ENCODE peak calls at places on chromosomes 7 and 10, in four cellular contexts. One of them, this sample, is unnamed.

GRCh38 chr7:265192-265997 is 24.6 kb upstream of the FOXL3 start:
- DNase-seq in HCT116: no peak
- DNase-seq in dorsolateral prefrontal cortex: no peak
- DNase-seq in AG09309: no peak
- DNase-seq in this sample: no peak

GRCh38 chr7:45174328-45174610 is 16.7 kb downstream of the RAMP3 start:
- DNase-seq in AG09309: no peak
- DNase-seq in dorsolateral prefrontal cortex: no peak
- DNase-seq in HCT116: no peak
- DNase-seq in this sample: no peak

GRCh38 chr7:117781707-117782106 is 91.5 kb downstream of the CTTNBP2 start:
- DNase-seq in HCT116: no peak
- DNase-seq in AG09309: no peak
- DNase-seq in dorsolateral prefrontal cortex: no peak
- DNase-seq in this sample: no peak

GRCh38 chr7:47405286-47405904 is 176.5 kb downstream of the TNS3 start:
- DNase-seq in AG09309: no peak
- DNase-seq in dorsolateral prefrontal cortex: no peak
- DNase-seq in HCT116: no peak
- DNase-seq in this sample: no peak

GRCh38 chr10:35912615-35913170 is 270.6 kb upstream of the FZD8 start:
- DNase-seq in AG09309: peak
- DNase-seq in HCT116: no peak
- DNase-seq in dorsolateral prefrontal cortex: no peak
- DNase-seq in this sample: no peak

GRCh38 chr10:16699435-16699834 is 117.8 kb downstream of the RSU1 start:
- DNase-seq in AG09309: no peak
- DNase-seq in HCT116: no peak
- DNase-seq in dorsolateral prefrontal cortex: no peak
- DNase-seq in this sample: no peak

GRCh38 chr7:111568870-111569462 is 6.7 kb upstream of the IMMP2L start:
- DNase-seq in AG09309: no peak
- DNase-seq in HCT116: no peak
- DNase-seq in dorsolateral prefrontal cortex: no peak
- DNase-seq in this sample: no peak

GRCh38 chr10:112385143-112385695 is 11.3 kb downstream of the ACSL5 start:
- DNase-seq in HCT116: no peak
- DNase-seq in dorsolateral prefrontal cortex: no peak
- DNase-seq in AG09309: no peak
- DNase-seq in this sample: no peak

GRCh38 chr7:5354460-5355279 is 69.0 kb downstream of the TNRC18 start:
- DNase-seq in AG09309: no peak
- DNase-seq in dorsolateral prefrontal cortex: peak
- DNase-seq in HCT116: no peak
- DNase-seq in this sample: no peak

GRCh38 chr10:86346794-86347665 is 19.6 kb downstream of the GRID1 start:
- DNase-seq in HCT116: no peak
- DNase-seq in AG09309: no peak
- DNase-seq in dorsolateral prefrontal cortex: no peak
- DNase-seq in this sample: no peak

GRCh38 chr10:129545257-129545656 is 78.2 kb downstream of the MGMT start:
- DNase-seq in AG09309: no peak
- DNase-seq in HCT116: no peak
- DNase-seq in dorsolateral prefrontal cortex: no peak
- DNase-seq in this sample: no peak

GRCh38 chr7:92904292-92905131 is 68.1 kb upstream of the CDK6 start:
- DNase-seq in dorsolateral prefrontal cortex: no peak
- DNase-seq in AG09309: peak
- DNase-seq in HCT116: peak
- DNase-seq in this sample: peak

GRCh38 chr10:50310560-50311174 is 59.4 kb upstream of the ASAH2 start:
- DNase-seq in AG09309: no peak
- DNase-seq in dorsolateral prefrontal cortex: no peak
- DNase-seq in HCT116: peak
- DNase-seq in this sample: no peak

GRCh38 chr7:51428226-51428887 is 111.7 kb upstream of the COBL start:
- DNase-seq in dorsolateral prefrontal cortex: peak
- DNase-seq in HCT116: peak
- DNase-seq in AG09309: no peak
- DNase-seq in this sample: no peak

GRCh38 chr10:30027057-30028005 is 32.1 kb downstream of the JCAD start:
- DNase-seq in dorsolateral prefrontal cortex: peak
- DNase-seq in AG09309: no peak
- DNase-seq in HCT116: peak
- DNase-seq in this sample: no peak
- H3K4me3 ChIP-seq in dorsolateral prefrontal cortex: no peak
- H3K4me3 ChIP-seq in AG09309: no peak
- H3K4me3 ChIP-seq in HCT116: no peak
- H3K4me3 ChIP-seq in this sample: no peak

GRCh38 chr7:42123716-42124115 is 113.3 kb downstream of the GLI3 start:
- DNase-seq in dorsolateral prefrontal cortex: no peak
- DNase-seq in AG09309: no peak
- DNase-seq in HCT116: no peak
- DNase-seq in this sample: no peak

GRCh38 chr7:42126475-42127231 is 110.4 kb downstream of the GLI3 start:
- DNase-seq in AG09309: no peak
- DNase-seq in HCT116: no peak
- DNase-seq in dorsolateral prefrontal cortex: no peak
- DNase-seq in this sample: no peak

GRCh38 chr7:42127232-42127622 is 109.8 kb downstream of the GLI3 start:
- DNase-seq in HCT116: no peak
- DNase-seq in dorsolateral prefrontal cortex: no peak
- DNase-seq in AG09309: no peak
- DNase-seq in this sample: no peak

GRCh38 chr7:42125321-42125720 is 111.7 kb downstream of the GLI3 start:
- DNase-seq in dorsolateral prefrontal cortex: no peak
- DNase-seq in HCT116: no peak
- DNase-seq in AG09309: no peak
- DNase-seq in this sample: no peak

GRCh38 chr7:42128703-42129102 is 108.3 kb downstream of the GLI3 start:
- DNase-seq in dorsolateral prefrontal cortex: no peak
- DNase-seq in AG09309: no peak
- DNase-seq in HCT116: no peak
- DNase-seq in this sample: no peak
- TF ChIP-seq CTCF in dorsolateral prefrontal cortex: no peak
- TF ChIP-seq CTCF in AG09309: peak
- TF ChIP-seq CTCF in HCT116: no peak
- TF ChIP-seq CTCF in this sample: peak

DNA sequence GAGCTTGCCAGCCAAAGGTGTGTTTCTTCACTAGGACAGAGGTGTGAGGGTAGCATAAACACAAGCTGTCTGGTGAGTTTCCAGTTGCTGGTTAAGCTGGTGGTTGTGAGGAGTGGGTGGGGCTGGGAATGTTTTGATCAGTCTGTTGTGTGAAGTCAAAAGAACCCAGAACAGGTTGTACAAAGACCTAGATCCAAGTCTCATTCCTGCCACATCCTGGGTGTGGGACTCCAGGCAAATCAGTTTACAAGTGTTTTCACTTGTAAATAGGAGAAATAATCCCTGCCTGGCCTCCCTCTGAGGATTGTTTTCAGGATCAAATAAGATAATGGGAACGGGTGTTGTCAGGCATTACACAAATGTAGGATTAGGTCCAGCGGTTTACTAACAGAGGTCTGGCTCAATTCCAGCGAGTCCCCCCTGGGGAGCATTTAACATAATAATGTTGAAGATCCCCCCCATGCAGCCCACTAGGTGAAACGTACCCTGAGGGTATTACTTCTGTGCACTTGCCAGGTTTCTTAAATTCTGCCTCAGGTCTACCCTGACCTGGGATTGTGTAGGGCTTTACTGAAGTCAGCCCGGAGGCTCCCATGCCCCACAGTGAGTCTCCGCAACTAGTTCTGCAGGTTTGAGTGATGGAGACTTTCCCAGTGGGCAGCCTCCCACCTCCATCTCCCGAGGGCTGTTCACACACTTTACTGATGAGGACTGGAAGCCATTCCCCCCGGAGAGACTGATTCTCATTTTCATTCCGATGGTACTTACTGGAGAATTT is 2.6 kb upstream of the FRAT2 start:
- DNase-seq in dorsolateral prefrontal cortex: no peak
- DNase-seq in AG09309: no peak
- DNase-seq in HCT116: no peak
- DNase-seq in this sample: no peak
- H3K4me3 ChIP-seq in dorsolateral prefrontal cortex: no peak
- H3K4me3 ChIP-seq in AG09309: no peak
- H3K4me3 ChIP-seq in HCT116: no peak
- H3K4me3 ChIP-seq in this sample: no peak

DNA sequence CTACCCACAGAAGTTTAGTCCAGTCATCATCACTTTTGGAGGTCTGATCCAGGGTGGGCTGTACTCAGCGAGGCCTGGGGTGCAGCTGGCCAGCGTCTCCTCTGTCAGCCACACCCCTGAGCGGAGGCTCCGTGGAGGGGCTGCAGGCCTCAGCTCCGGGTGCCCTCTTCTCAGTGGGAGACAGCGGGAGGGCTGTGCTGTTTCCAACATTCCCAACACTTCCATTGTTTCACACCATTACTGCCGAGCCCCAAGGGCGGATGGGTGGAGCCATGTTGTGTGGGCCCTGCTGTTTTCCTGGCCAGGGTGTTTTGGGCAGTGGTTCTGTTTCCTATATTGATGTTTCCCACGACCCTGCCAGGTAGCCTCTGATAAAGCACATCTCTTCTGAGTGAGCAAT is 95.0 kb downstream of the MKI67 start:
- DNase-seq in HCT116: no peak
- DNase-seq in AG09309: no peak
- DNase-seq in dorsolateral prefrontal cortex: no peak
- DNase-seq in this sample: no peak
- TF ChIP-seq CTCF in HCT116: no peak
- TF ChIP-seq CTCF in AG09309: no peak
- TF ChIP-seq CTCF in dorsolateral prefrontal cortex: no peak
- TF ChIP-seq CTCF in this sample: no peak

GRCh38 chr7:42197391-42197790 is 39.6 kb downstream of the GLI3 start:
- DNase-seq in AG09309: peak
- DNase-seq in dorsolateral prefrontal cortex: no peak
- DNase-seq in HCT116: no peak
- DNase-seq in this sample: no peak

GRCh38 chr7:42193457-42194111 is 43.4 kb downstream of the GLI3 start:
- DNase-seq in dorsolateral prefrontal cortex: no peak
- DNase-seq in AG09309: no peak
- DNase-seq in HCT116: no peak
- DNase-seq in this sample: no peak

GRCh38 chr7:42192072-42192471 is 44.9 kb downstream of the GLI3 start:
- DNase-seq in AG09309: no peak
- DNase-seq in HCT116: no peak
- DNase-seq in dorsolateral prefrontal cortex: no peak
- DNase-seq in this sample: no peak

GRCh38 chr7:42192851-42193456 is 44.1 kb downstream of the GLI3 start:
- DNase-seq in HCT116: no peak
- DNase-seq in AG09309: no peak
- DNase-seq in dorsolateral prefrontal cortex: no peak
- DNase-seq in this sample: no peak

DNA sequence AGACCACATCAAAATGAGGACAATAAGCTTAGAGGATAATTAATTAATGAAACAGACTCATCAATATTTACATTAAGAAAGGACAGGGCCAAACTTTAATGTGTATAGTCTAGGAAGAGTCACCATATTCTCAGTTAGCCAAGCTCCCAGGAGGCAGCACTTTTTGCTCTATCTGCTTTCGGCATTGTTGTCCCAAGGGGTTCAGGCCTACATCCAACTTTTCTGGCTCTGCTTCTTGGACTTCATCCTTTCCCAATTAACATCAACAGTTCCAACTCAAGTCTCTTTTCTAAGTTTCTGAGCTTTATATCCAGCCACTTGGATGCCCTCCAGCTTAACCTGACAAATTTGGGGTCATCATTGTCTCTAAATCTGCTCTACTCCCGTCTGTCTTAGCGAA is 42.8 kb downstream of the GLI3 start:
- DNase-seq in HCT116: no peak
- DNase-seq in dorsolateral prefrontal cortex: no peak
- DNase-seq in AG09309: no peak
- DNase-seq in this sample: no peak
- H3K4me3 ChIP-seq in HCT116: no peak
- H3K4me3 ChIP-seq in dorsolateral prefrontal cortex: no peak
- H3K4me3 ChIP-seq in AG09309: no peak
- H3K4me3 ChIP-seq in this sample: no peak

GRCh38 chr10:78852856-78853255 is 215.9 kb upstream of the ZMIZ1 start:
- DNase-seq in AG09309: no peak
- DNase-seq in dorsolateral prefrontal cortex: no peak
- DNase-seq in HCT116: peak
- DNase-seq in this sample: no peak
- TF ChIP-seq CTCF in AG09309: peak
- TF ChIP-seq CTCF in dorsolateral prefrontal cortex: no peak
- TF ChIP-seq CTCF in HCT116: peak
- TF ChIP-seq CTCF in this sample: peak

GRCh38 chr7:81299711-81300110 is 380.9 kb upstream of the SEMA3C start:
- DNase-seq in AG09309: no peak
- DNase-seq in dorsolateral prefrontal cortex: no peak
- DNase-seq in HCT116: no peak
- DNase-seq in this sample: no peak
- H3K4me3 ChIP-seq in AG09309: no peak
- H3K4me3 ChIP-seq in dorsolateral prefrontal cortex: no peak
- H3K4me3 ChIP-seq in HCT116: no peak
- H3K4me3 ChIP-seq in this sample: no peak

DNA sequence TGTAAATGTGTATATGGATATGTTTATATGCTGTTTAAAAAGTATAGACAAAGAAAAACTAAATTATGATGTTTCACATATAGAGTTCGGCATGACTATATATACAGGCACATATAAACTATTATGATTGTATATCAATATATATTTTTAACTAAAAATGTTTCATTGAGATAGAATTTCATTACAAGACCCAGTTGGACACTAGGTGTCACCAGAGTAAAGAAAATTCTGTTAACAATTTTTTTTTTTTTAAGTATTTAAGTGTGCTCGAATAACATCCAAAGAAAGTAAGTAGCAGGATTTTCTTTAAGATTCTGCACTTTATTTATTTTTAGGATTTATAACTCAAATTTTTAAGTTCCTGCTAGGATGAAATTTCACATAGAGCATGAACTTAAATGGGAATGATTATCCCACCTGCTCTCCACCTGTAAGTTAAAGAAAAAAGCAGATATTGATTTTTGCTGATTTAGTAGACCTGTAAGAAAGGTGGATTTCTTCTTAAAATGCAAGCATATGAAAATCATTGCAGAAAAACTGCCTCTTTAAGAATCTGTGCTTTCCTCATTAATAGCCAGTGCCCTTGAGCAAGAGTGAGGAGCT is 961.5 kb downstream of the PCDH15 start:
- DNase-seq in dorsolateral prefrontal cortex: no peak
- DNase-seq in HCT116: no peak
- DNase-seq in AG09309: no peak
- DNase-seq in this sample: no peak
- TF ChIP-seq CTCF in dorsolateral prefrontal cortex: peak
- TF ChIP-seq CTCF in HCT116: no peak
- TF ChIP-seq CTCF in AG09309: peak
- TF ChIP-seq CTCF in this sample: no peak